ENCODE peak calls at places on chromosomes 3 and 15, in six cellular contexts. Y is H9, R is neuronal stem cell, V is IMR-90, C is mesenchymal stem cell, H is H1. Z is an unnamed sample.

GRCh38 chr15:70245932-70246622 is 148.4 kb upstream of the TLE3 start:
- DNase-seq in Y (no peak), R (no peak), V (peak), C (peak), H (no peak), Z (peak)

GRCh38 chr3:66615643-66616301 is 115.0 kb upstream of the LRIG1 start:
- DNase-seq in Y (no peak), R (no peak), V (peak), C (no peak), H (no peak), Z (no peak)

GRCh38 chr15:39235084-39235795 is 345.6 kb upstream of the THBS1 start:
- DNase-seq in Y (no peak), R (no peak), V (peak), C (peak), H (no peak), Z (peak)

GRCh38 chr3:152175576-152175883 is 93.2 kb upstream of the MBNL1 start:
- DNase-seq in Y (no peak), R (no peak), V (peak), C (peak), H (no peak), Z (no peak)

GRCh38 chr15:71559616-71560015 is 250.7 kb upstream of the NR2E3 start:
- DNase-seq in Y (no peak), R (no peak), V (no peak), C (no peak), H (no peak), Z (no peak)

GRCh38 chr15:80549191-80549590 is 145.0 kb downstream of the ARNT2 start:
- DNase-seq in Y (no peak), R (no peak), V (peak), C (peak), H (no peak), Z (no peak)

GRCh38 chr15:25062551-25063430 is 108.0 kb downstream of the SNRPN start:
- DNase-seq in Y (no peak), R (no peak), V (no peak), C (no peak), H (no peak), Z (no peak)

GRCh38 chr15:100958326-100959065 is 39.3 kb downstream of the LRRK1 start:
- DNase-seq in Y (no peak), R (no peak), V (peak), C (peak), H (no peak), Z (peak)

GRCh38 chr15:68431792-68432401 is at the start of gene ITGA11:
- DNase-seq in Y (peak), R (peak), V (peak), C (peak), H (peak), Z (no peak)

GRCh38 chr3:65995030-65995429 is 43.7 kb downstream of the MAGI1 start:
- DNase-seq in Y (no peak), R (no peak), V (peak), C (peak), H (no peak), Z (peak)

GRCh38 chr3:29758108-29759020 is 477.5 kb downstream of the RBMS3 start:
- DNase-seq in Y (no peak), R (no peak), V (peak), C (peak), H (no peak), Z (no peak)

GRCh38 chr3:63706321-63707085 is 54.0 kb downstream of the SNTN start:
- DNase-seq in Y (no peak), R (no peak), V (no peak), C (no peak), H (no peak), Z (peak)

GRCh38 chr3:99878005-99878404 is 60.3 kb downstream of the CMSS1 start:
- DNase-seq in Y (no peak), R (no peak), V (peak), C (peak), H (no peak), Z (peak)

GRCh38 chr3:102715030-102715697 is 280.3 kb downstream of the ZPLD1 start:
- DNase-seq in Y (no peak), R (no peak), V (no peak), C (no peak), H (no peak), Z (no peak)

GRCh38 chr3:197692641-197693040 is 44.1 kb downstream of the RUBCN start:
- DNase-seq in Y (no peak), R (no peak), V (peak), C (peak), H (no peak), Z (no peak)

GRCh38 chr3:19148768-19149091 is 420 bp downstream of the KCNH8 start:
- DNase-seq in Y (no peak), R (no peak), V (no peak), C (no peak), H (no peak), Z (no peak)

GRCh38 chr15:31327674-31328424 is 1.2 kb downstream of the KLF13 start:
- DNase-seq in Y (no peak), R (no peak), V (peak), C (peak), H (peak), Z (peak)

GRCh38 chr3:108973019-108973418 is 19.3 kb upstream of the GUCA1C start:
- DNase-seq in Y (no peak), R (no peak), V (no peak), C (no peak), H (no peak), Z (no peak)

GRCh38 chr3:167798443-167798842 is 62.9 kb downstream of the SERPINI1 start:
- DNase-seq in Y (no peak), R (no peak), V (no peak), C (no peak), H (no peak), Z (no peak)

GRCh38 chr3:46946856-46947544 is 29.5 kb downstream of the CCDC12 start:
- DNase-seq in Y (no peak), R (no peak), V (peak), C (peak), H (no peak), Z (peak)

GRCh38 chr3:24222165-24222805 is 272.4 kb downstream of the THRB start:
- DNase-seq in Y (no peak), R (no peak), V (no peak), C (no peak), H (no peak), Z (peak)

GRCh38 chr3:74501001-74501400 is 113.5 kb downstream of the CNTN3 start:
- DNase-seq in Y (no peak), R (no peak), V (no peak), C (no peak), H (no peak), Z (no peak)

GRCh38 chr15:98452238-98452637 is 196.1 kb upstream of the IGF1R start:
- DNase-seq in Y (no peak), R (no peak), V (no peak), C (no peak), H (no peak), Z (no peak)

GRCh38 chr15:101458158-101458895 is 31.2 kb downstream of the PCSK6 start:
- DNase-seq in Y (no peak), R (no peak), V (no peak), C (no peak), H (no peak), Z (no peak)

GRCh38 chr3:27577504-27577903 is 93.3 kb upstream of the SLC4A7 start:
- DNase-seq in Y (no peak), R (no peak), V (no peak), C (no peak), H (no peak), Z (no peak)

GRCh38 chr3:29577250-29577649 is 296.4 kb downstream of the RBMS3 start:
- DNase-seq in Y (no peak), R (no peak), V (no peak), C (no peak), H (no peak), Z (no peak)

GRCh38 chr15:101526021-101526420 is 36.5 kb upstream of the PCSK6 start:
- DNase-seq in Y (no peak), R (no peak), V (no peak), C (no peak), H (peak), Z (no peak)

GRCh38 chr3:65177879-65178484 is 490.2 kb upstream of the ADAMTS9 start:
- DNase-seq in Y (no peak), R (no peak), V (no peak), C (peak), H (no peak), Z (no peak)

GRCh38 chr3:57017481-57017880 is 43.0 kb upstream of the SPATA12 start:
- DNase-seq in Y (no peak), R (no peak), V (no peak), C (peak), H (no peak), Z (peak)

GRCh38 chr3:190131329-190131728 is 10.6 kb upstream of the P3H2 start:
- DNase-seq in Y (no peak), R (no peak), V (peak), C (peak), H (no peak), Z (no peak)

GRCh38 chr15:78456391-78456790 is 18.4 kb downstream of the IREB2 start:
- DNase-seq in Y (no peak), R (no peak), V (no peak), C (peak), H (no peak), Z (no peak)

GRCh38 chr3:108297636-108298035 is 1.3 kb downstream of the HHLA2 start:
- DNase-seq in Y (no peak), R (no peak), V (no peak), C (no peak), H (no peak), Z (no peak)

DNA sequence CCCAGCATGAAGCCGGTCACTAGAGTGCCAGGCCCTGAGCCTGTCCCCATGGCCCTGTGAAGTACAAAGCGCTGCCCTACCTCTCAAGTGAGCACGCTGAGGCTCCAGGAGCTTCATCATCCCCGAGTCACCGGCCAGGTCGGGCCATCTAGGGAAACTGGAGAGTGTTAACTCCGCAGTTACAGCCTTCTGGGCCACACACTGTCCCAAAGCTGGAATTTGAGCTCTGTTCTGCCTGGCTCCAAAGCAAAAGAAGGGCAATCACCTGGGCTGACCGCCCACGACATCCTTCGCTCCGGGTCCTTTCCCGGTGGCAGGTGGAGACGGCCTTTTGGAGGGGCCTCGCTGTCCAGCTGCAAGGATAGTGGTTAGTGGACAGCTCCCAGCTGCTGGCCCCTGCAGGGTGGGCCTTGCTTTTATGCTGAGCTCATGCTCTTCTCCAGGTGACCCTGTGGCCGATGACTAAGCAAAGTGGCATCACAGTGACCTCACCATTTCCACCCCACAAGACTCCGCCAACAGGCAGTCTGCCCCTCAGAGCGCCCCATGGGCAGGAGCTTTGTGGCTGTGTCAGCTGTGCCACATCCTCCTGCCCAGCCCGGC is 3.5 kb upstream of the MUC4 start:
- DNase-seq in Y (peak), R (no peak), V (peak), C (no peak), H (no peak), Z (no peak)
- H3K23ac ChIP-seq in Y (no peak), R (no peak), V (no peak), C (no peak), H (no peak), Z (no peak)

GRCh38 chr3:172561894-172562664 is 38.8 kb upstream of the TNFSF10 start:
- DNase-seq in Y (no peak), R (no peak), V (no peak), C (no peak), H (no peak), Z (peak)

GRCh38 chr3:172553526-172554252 is 30.5 kb upstream of the TNFSF10 start:
- DNase-seq in Y (no peak), R (no peak), V (no peak), C (no peak), H (no peak), Z (no peak)

GRCh38 chr3:172559029-172559428 is 35.8 kb upstream of the TNFSF10 start:
- DNase-seq in Y (no peak), R (no peak), V (no peak), C (no peak), H (no peak), Z (no peak)

GRCh38 chr3:172560026-172560425 is 36.8 kb upstream of the TNFSF10 start:
- DNase-seq in Y (no peak), R (no peak), V (peak), C (no peak), H (no peak), Z (peak)

GRCh38 chr3:172557515-172558220 is 34.4 kb upstream of the TNFSF10 start:
- DNase-seq in Y (no peak), R (no peak), V (peak), C (no peak), H (no peak), Z (no peak)
- H2AFZ ChIP-seq in Y (no peak), R (no peak), V (no peak), C (no peak), H (peak), Z (no peak)

GRCh38 chr15:73996267-73996666 is 1.8 kb downstream of the PML start:
- DNase-seq in Y (no peak), R (no peak), V (no peak), C (no peak), H (no peak), Z (no peak)
- H3K4me2 ChIP-seq in Y (no peak), R (no peak), V (peak), C (peak), H (no peak), Z (no peak)

GRCh38 chr3:53806182-53807116 is 39.8 kb downstream of the CHDH start:
- DNase-seq in Y (no peak), R (no peak), V (peak), C (peak), H (no peak), Z (peak)
- H3K23ac ChIP-seq in Y (no peak), R (peak), V (no peak), C (no peak), H (no peak), Z (no peak)

GRCh38 chr3:145219355-145220196 is 941.4 kb downstream of the PLOD2 start:
- DNase-seq in Y (no peak), R (no peak), V (no peak), C (peak), H (no peak), Z (no peak)
- H2AFZ ChIP-seq in Y (no peak), R (peak), V (no peak), C (no peak), H (peak), Z (no peak)

GRCh38 chr3:2711081-2711480 is 399.1 kb downstream of the IL5RA start:
- DNase-seq in Y (no peak), R (no peak), V (no peak), C (no peak), H (no peak), Z (no peak)

GRCh38 chr3:2713923-2714322 is 396.3 kb downstream of the IL5RA start:
- DNase-seq in Y (no peak), R (no peak), V (no peak), C (no peak), H (no peak), Z (no peak)

DNA sequence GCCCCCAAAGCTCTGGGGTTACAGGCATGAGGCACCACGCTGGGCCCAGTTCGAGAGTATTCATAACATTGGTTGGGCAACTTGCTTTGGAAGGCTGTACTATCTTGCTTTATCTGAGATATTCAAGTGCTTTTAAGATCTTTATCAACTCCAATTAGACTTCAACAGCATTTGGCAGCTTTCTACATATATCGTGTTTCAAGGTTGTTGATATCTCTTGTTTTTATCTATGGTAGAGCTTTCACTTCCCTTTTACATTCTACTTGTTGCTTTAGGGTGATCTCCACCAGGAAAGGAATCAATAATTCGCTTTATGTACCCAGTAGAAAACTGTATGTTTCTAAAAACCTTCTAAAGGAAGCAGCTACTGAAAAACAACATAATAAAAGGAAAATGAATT is 395.3 kb downstream of the IL5RA start:
- DNase-seq in Y (no peak), R (no peak), V (no peak), C (peak), H (no peak), Z (no peak)
- H3K4me2 ChIP-seq in Y (no peak), R (no peak), V (no peak), C (no peak), H (no peak), Z (no peak)

GRCh38 chr3:185823280-185824044 is 1.4 kb downstream of the IGF2BP2 start:
- DNase-seq in Y (no peak), R (no peak), V (peak), C (peak), H (peak), Z (no peak)

GRCh38 chr3:185825379-185825638 is 467 bp upstream of the IGF2BP2 start:
- DNase-seq in Y (no peak), R (no peak), V (no peak), C (no peak), H (no peak), Z (no peak)

GRCh38 chr3:185824467-185825378 is at the start of gene IGF2BP2:
- DNase-seq in Y (peak), R (peak), V (peak), C (peak), H (peak), Z (peak)

GRCh38 chr3:185822957-185823279 is 1.9 kb downstream of the IGF2BP2 start:
- DNase-seq in Y (no peak), R (no peak), V (no peak), C (peak), H (no peak), Z (peak)

DNA sequence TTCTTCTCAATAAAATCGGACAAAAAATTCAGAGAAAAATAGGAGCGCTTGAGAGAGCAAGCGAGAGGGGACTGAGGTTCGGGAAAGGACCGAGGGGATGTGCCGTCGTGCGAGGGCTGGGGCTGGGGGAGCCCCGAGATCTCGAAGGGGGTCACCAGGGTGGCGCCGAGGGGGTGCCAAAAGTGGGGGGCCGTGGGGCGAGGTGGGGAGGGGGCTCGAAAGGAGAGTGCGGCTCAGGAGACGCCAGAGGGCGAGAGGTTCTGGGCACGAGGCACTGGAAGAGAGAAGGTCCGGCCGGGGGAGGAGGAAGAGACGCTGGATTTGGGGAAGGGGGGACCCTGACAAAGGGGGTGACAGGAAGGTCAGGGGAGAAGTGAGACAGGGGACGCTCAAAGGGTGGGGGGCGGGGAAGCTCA is 783 bp downstream of the IGF2BP2 start:
- DNase-seq in Y (peak), R (peak), V (no peak), C (peak), H (peak), Z (no peak)
- H3K23ac ChIP-seq in Y (no peak), R (peak), V (peak), C (peak), H (no peak), Z (no peak)

GRCh38 chr3:58999779-59000170 is 50.0 kb downstream of the CFAP20DC start:
- DNase-seq in Y (no peak), R (no peak), V (peak), C (peak), H (no peak), Z (no peak)

GRCh38 chr3:58999134-58999778 is 50.6 kb downstream of the CFAP20DC start:
- DNase-seq in Y (no peak), R (no peak), V (peak), C (peak), H (no peak), Z (no peak)

GRCh38 chr3:59001675-59002074 is 48.1 kb downstream of the CFAP20DC start:
- DNase-seq in Y (no peak), R (no peak), V (no peak), C (no peak), H (no peak), Z (no peak)

GRCh38 chr3:58996730-58997129 is 53.1 kb downstream of the CFAP20DC start:
- DNase-seq in Y (peak), R (no peak), V (no peak), C (no peak), H (no peak), Z (no peak)

DNA sequence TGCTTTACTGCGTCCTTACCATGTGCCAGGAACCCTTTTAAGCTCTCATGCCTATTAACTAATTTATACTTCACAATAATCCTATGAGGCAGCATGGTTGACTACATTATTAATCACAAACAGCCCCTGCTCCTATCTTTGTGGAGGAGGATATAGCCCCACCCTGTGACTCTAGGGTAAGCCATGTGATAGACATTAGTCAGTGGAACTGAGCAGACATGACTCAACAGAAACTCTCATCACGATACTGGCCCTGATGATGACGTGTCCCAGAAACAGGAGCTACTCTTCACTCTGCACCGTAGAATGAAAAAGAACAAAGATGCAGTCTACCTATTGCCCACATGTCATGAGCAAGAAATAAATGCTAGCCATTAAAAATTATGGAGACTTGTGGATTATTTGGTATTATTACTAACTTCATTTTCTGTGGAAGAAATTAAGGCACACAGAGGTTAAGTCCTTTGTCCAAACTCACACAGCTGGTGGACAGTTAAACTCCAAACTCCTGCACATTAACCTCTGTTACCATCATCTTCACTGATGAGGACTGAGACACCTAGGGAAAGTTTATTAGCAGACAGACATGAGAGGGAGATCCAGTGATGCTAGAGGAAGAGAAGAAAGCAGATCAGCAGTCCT is 51.2 kb downstream of the CFAP20DC start:
- DNase-seq in Y (no peak), R (no peak), V (peak), C (peak), H (no peak), Z (peak)
- H2AFZ ChIP-seq in Y (no peak), R (no peak), V (peak), C (no peak), H (no peak), Z (no peak)